ENCODE peak calls at places on chromosomes 1 and 21, in eight cellular contexts. Z is cardiac muscle cell; Q is SK-N-SH; T is CD8-positive, alpha-beta T cell; L is prostate gland; K is RWPE2; I is stomach; M is CD4-positive, alpha-beta T cell. N is an unnamed sample.
A peak's percentile ranks its signal among the peaks of the same experiment; 100 is the strongest.

GRCh38 chr1:231460614-231461013 is 38.5 kb upstream of the EGLN1 start:
- DNase-seq in T (peak; percentile 48), K (no peak), M (peak; percentile 6), Q (no peak), I (no peak), L (no peak), Z (no peak), N (no peak)

GRCh38 chr1:150532860-150533259 is 16.3 kb upstream of the ADAMTSL4 start:
- DNase-seq in I (no peak), L (no peak), K (no peak), Z (no peak), T (no peak), M (no peak), Q (no peak), N (no peak)

GRCh38 chr21:19607983-19608668 is 1204.5 kb upstream of the TMPRSS15 start:
- DNase-seq in T (no peak), I (no peak), Q (no peak), Z (no peak), K (no peak), M (no peak), L (no peak), N (no peak)

GRCh38 chr1:56872597-56872996 is 18.0 kb downstream of the C8A start:
- DNase-seq in I (no peak), K (no peak), Z (no peak), L (no peak), T (no peak), M (no peak), Q (no peak), N (no peak)

GRCh38 chr1:88961647-88962275 is 30.7 kb downstream of the KYAT3 start:
- DNase-seq in L (no peak), M (no peak), K (no peak), Q (no peak), Z (no peak), T (no peak), I (no peak), N (no peak)

GRCh38 chr1:229420765-229421164 is 13.1 kb downstream of the ACTA1 start:
- DNase-seq in Z (no peak), T (no peak), L (no peak), Q (no peak), I (no peak), K (no peak), M (no peak), N (no peak)

GRCh38 chr1:227769047-227769446 is 33.8 kb downstream of the SNAP47 start:
- DNase-seq in M (no peak), Z (no peak), Q (no peak), I (no peak), L (no peak), K (no peak), T (no peak), N (no peak)

GRCh38 chr21:18370292-18370691 is 33.3 kb downstream of the TMPRSS15 start:
- DNase-seq in K (no peak), Q (no peak), I (no peak), T (no peak), Z (no peak), M (no peak), L (no peak), N (no peak)

GRCh38 chr21:43740497-43741156 is 21.7 kb downstream of the PDXK start:
- DNase-seq in M (no peak), Z (peak; percentile 87), I (peak; percentile 68), Q (peak; percentile 89), T (no peak), L (peak; percentile 77), K (no peak), N (peak; percentile 70)

GRCh38 chr1:97461782-97462181 is 459.1 kb downstream of the DPYD start:
- DNase-seq in M (no peak), L (no peak), T (no peak), Q (no peak), K (no peak), Z (no peak), I (no peak), N (no peak)
- H3K27ac ChIP-seq in M (no peak overlapping the region), L (no peak overlapping the region), T (no peak overlapping the region), Q (no peak overlapping the region), K (no peak overlapping the region), Z (no peak overlapping the region), I (no peak overlapping the region), N (no peak overlapping the region)

DNA sequence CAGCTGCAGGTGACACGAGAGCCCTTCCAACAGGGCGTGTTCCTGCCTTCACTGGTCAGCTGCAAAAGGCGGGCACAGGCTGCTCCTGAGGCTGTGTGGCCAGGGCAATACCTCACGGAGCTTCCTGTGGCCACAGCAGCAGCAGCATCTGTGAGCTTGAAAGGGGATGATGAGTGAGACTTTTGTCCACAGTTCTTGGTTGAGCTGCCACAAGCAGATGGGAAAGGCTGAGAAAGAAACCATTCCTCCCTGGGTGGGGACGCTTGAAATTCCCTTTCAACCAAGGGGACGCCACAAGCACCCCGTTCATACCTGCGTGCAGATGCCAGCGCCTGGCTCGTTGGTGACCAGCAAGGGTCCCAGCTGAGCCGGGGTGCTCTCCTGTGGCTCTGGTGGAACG is 37.6 kb downstream of the B3GALT5 start:
- DNase-seq in K (no peak), T (no peak), Z (no peak), M (no peak), I (no peak), L (no peak), Q (no peak), N (no peak)
- TF ChIP-seq CTCF in K (no peak), T (no peak), Z (no peak), M (no peak), I (no peak), L (no peak), Q (no peak), N (no peak)

DNA sequence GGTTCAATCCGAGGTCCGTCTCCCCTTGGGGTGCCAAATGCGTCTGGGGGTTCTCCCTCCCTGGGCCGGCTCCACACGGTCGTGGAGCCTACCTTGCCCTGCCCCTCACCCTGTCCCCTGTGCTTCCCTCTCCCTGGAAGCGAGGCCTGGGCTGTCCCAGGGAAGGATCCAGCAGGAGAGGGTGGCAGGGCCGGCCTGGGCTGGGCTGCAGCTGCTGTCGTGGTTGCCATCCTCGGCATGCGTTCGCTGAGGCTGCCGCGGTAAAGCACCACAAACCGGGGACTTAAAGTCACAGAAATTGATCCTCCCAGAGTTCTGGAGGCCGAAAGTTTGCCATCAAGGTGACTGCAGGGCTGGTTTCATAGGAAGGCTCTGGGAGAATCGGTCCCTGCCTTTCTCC is 123.0 kb upstream of the TMPRSS2 start:
- DNase-seq in M (no peak), Q (no peak), T (no peak), I (no peak), Z (no peak), L (no peak), K (no peak), N (no peak)
- H3K27ac ChIP-seq in M (no peak overlapping the region), Q (peak overlapping the region; percentile 31), T (no peak overlapping the region), I (no peak overlapping the region), Z (no peak overlapping the region), L (no peak overlapping the region), K (peak overlapping the region; percentile 97), N (no peak overlapping the region)

DNA sequence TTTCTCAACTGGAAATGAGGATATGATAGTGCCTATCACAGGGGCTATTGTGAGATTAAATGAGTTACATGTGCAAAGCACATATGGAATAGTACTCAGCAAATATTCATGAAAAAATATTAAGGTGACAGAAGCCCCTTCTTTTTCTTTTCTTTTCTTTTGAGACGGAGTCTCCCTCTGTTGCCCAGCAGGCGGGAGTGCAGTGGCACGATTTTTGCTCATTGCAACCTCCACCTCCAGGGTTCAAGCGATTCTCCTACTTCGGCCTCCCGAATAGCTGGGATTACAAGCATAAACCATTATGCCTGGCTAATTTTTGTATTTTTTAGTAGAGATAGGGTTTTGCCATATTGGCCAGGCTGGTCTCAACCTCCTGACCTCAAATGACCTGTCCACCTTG is 139.4 kb downstream of the HIVEP3 start:
- DNase-seq in I (no peak), L (no peak), Z (no peak), M (no peak), T (no peak), Q (no peak), K (no peak), N (no peak)
- TF ChIP-seq CTCF in I (no peak), L (no peak), Z (peak; percentile 21), M (no peak), T (no peak), Q (peak; percentile 29), K (no peak), N (no peak)

GRCh38 chr1:27366113-27366410 is 699 bp downstream of the MAP3K6 start:
- DNase-seq in T (peak; percentile 50), L (peak; percentile 81), I (peak; percentile 82), M (peak; percentile 50), Z (peak; percentile 89), Q (peak; percentile 92), K (no peak), N (peak; percentile 81)
- H3K27ac ChIP-seq in T (no peak overlapping the region), L (peak overlapping the region; percentile 99), I (peak overlapping the region; percentile 96), M (no peak overlapping the region), Z (peak overlapping the region; percentile 80), Q (peak overlapping the region; percentile 74), K (peak overlapping the region; percentile 91), N (peak overlapping the region; percentile 86)